ENCODE peak calls at places on chromosomes 16 and 17, in seven cellular contexts. B is BJ; K is HTR-8/SVneo; G is left cardiac atrium; I is stimulated activated CD8-positive, alpha-beta memory T cell treated with anti-CD3 and anti-CD28 coated beads, Interleukin-15, amount 100 ng/mL, for 1 hour; V is NCI-H1105; N is thoracic aorta. L is an unnamed sample.
A peak's percentile ranks its signal among the peaks of the same experiment; 100 is the strongest.

GRCh38 chr16:85372627-85373372 is 240.3 kb upstream of the GSE1 start:
- DNase-seq in K (peak; percentile 69), I (peak; percentile 2), G (peak; percentile 54), V (no peak), N (peak; percentile 58), B (peak; percentile 47), L (peak; percentile 91)

GRCh38 chr16:55386534-55387296 is 62.7 kb downstream of the IRX6 start:
- DNase-seq in G (no peak), N (no peak), K (no peak), B (no peak), I (no peak), V (no peak), L (no peak)

GRCh38 chr17:2239882-2240430 is 63.6 kb downstream of the SMG6 start:
- DNase-seq in V (no peak), I (no peak), G (peak; percentile 60), N (peak; percentile 55), B (peak; percentile 74), K (peak; percentile 78), L (no peak)

GRCh38 chr17:73562896-73563295 is 81.3 kb downstream of the SDK2 start:
- DNase-seq in B (no peak), I (no peak), N (no peak), V (no peak), G (no peak), K (no peak), L (no peak)

GRCh38 chr16:68272501-68273209 is 8.3 kb downstream of the SLC7A6 start:
- DNase-seq in I (no peak), B (no peak), V (peak; percentile 26), G (no peak), N (no peak), K (no peak), L (no peak)

GRCh38 chr17:13537871-13538643 is 63.7 kb downstream of the HS3ST3A1 start:
- DNase-seq in V (no peak), K (no peak), G (no peak), I (no peak), B (no peak), N (no peak), L (no peak)

GRCh38 chr17:1976000-1976682 is 49.0 kb downstream of the RTN4RL1 start:
- DNase-seq in N (no peak), B (no peak), K (no peak), V (no peak), I (no peak), G (no peak), L (no peak)

GRCh38 chr16:13041646-13042045 is 140.2 kb downstream of the SHISA9 start:
- DNase-seq in K (no peak), V (no peak), N (no peak), G (no peak), B (no peak), I (no peak), L (no peak)

GRCh38 chr16:72530434-72530833 is 358.5 kb upstream of the PMFBP1 start:
- DNase-seq in B (no peak), N (no peak), V (no peak), G (no peak), I (no peak), K (peak; percentile 56), L (no peak)